ENCODE peak calls at places on chromosome 6, in five cellular contexts. Q is NCI-H146, R is SK-MEL-5, F is NCI-H510A, I is RPMI8226. U is an unnamed sample.

GRCh38 chr6:22764521-22764920 is 195.2 kb downstream of the HDGFL1 start:
- DNase-seq in Q (no peak), R (no peak), F (no peak), I (no peak), U (no peak)

GRCh38 chr6:43274916-43275597 is 23.0 kb upstream of the SLC22A7 start:
- DNase-seq in Q (peak), R (no peak), F (no peak), I (no peak), U (no peak)

GRCh38 chr6:38221236-38221635 is 401.7 kb downstream of the ZFAND3 start:
- DNase-seq in Q (peak), R (no peak), F (no peak), I (no peak), U (no peak)

GRCh38 chr6:30876039-30876730 is 8.1 kb upstream of the DDR1 start:
- DNase-seq in Q (no peak), R (peak), F (no peak), I (no peak), U (no peak)

GRCh38 chr6:81144346-81144745 is 608.1 kb downstream of the TENT5A start:
- DNase-seq in Q (no peak), R (no peak), F (no peak), I (no peak), U (no peak)

GRCh38 chr6:36441307-36441894 is 1.3 kb downstream of the PXT1 start:
- DNase-seq in Q (peak), R (peak), F (peak), I (peak), U (peak)

GRCh38 chr6:117906454-117906904 is 585 bp upstream of the SLC35F1 start:
- DNase-seq in Q (no peak), R (no peak), F (no peak), I (no peak), U (no peak)

GRCh38 chr6:6365242-6365641 is 44.8 kb upstream of the F13A1 start:
- DNase-seq in Q (no peak), R (no peak), F (no peak), I (no peak), U (no peak)

GRCh38 chr6:109298605-109299004 is 83.7 kb downstream of the CD164 start:
- DNase-seq in Q (no peak), R (no peak), F (no peak), I (no peak), U (no peak)

GRCh38 chr6:113642714-113643442 is 214.3 kb upstream of the MARCKS start:
- DNase-seq in Q (peak), R (no peak), F (peak), I (peak), U (no peak)

GRCh38 chr6:161136655-161137054 is 137.2 kb downstream of the AGPAT4 start:
- DNase-seq in Q (no peak), R (no peak), F (no peak), I (no peak), U (no peak)

GRCh38 chr6:121187200-121187832 is 147.0 kb downstream of the TBC1D32 start:
- DNase-seq in Q (no peak), R (no peak), F (no peak), I (no peak), U (no peak)

GRCh38 chr6:17226766-17227338 is 54.3 kb upstream of the RBM24 start:
- DNase-seq in Q (no peak), R (peak), F (no peak), I (no peak), U (no peak)

GRCh38 chr6:72286911-72287311 is 335.0 kb upstream of the KCNQ5 start:
- DNase-seq in Q (no peak), R (no peak), F (no peak), I (no peak), U (no peak)

GRCh38 chr6:142700032-142700431 is 244.9 kb downstream of the HIVEP2 start:
- DNase-seq in Q (no peak), R (no peak), F (no peak), I (peak), U (no peak)

GRCh38 chr6:5950448-5950847 is 56.3 kb downstream of the NRN1 start:
- DNase-seq in Q (no peak), R (peak), F (no peak), I (peak), U (no peak)

GRCh38 chr6:37940074-37940847 is 120.7 kb downstream of the ZFAND3 start:
- DNase-seq in Q (no peak), R (peak), F (no peak), I (no peak), U (peak)

GRCh38 chr6:8014947-8015346 is 49.2 kb downstream of the BLOC1S5 start:
- DNase-seq in Q (no peak), R (no peak), F (peak), I (no peak), U (no peak)

GRCh38 chr6:140050232-140050995 is 676.0 kb upstream of the CITED2 start:
- DNase-seq in Q (no peak), R (no peak), F (no peak), I (no peak), U (no peak)

GRCh38 chr6:13450628-13451027 is 36.8 kb downstream of the GFOD1 start:
- DNase-seq in Q (no peak), R (no peak), F (no peak), I (no peak), U (no peak)

GRCh38 chr6:107679457-107679856 is 144.7 kb downstream of the SCML4 start:
- DNase-seq in Q (no peak), R (peak), F (no peak), I (no peak), U (no peak)

GRCh38 chr6:129766959-129767728 is 57.2 kb upstream of the ARHGAP18 start:
- DNase-seq in Q (peak), R (no peak), F (peak), I (peak), U (peak)

GRCh38 chr6:32123681-32124080 is 4.4 kb downstream of the ATF6B start:
- DNase-seq in Q (no peak), R (no peak), F (no peak), I (no peak), U (no peak)

GRCh38 chr6:128063850-128064539 is 163.1 kb upstream of the THEMIS start:
- DNase-seq in Q (no peak), R (no peak), F (no peak), I (no peak), U (peak)

U was measured in globus pallidus.